ENCODE peak calls at places on chromosomes 5 and 9, in ten cellular contexts. G is GM04503; K is GM12878; A is activated naive CD4-positive, alpha-beta T cell treated with anti-CD3 and anti-CD28 coated beads, Interleukin-2, amount 10 ng/mL, durations not matched to agents 7 days and 5 days; N is left ventricle myocardium superior; Z is H54; O is NCI-H187 treated with DMSO at 0.1 percent for 48 hours; P is HT1080; L is stimulated activated CD8-positive, alpha-beta memory T cell treated with anti-CD3 and anti-CD28 coated beads, Interleukin-15, amount 100 ng/mL, for 24 hours; D is myocyte. B is an unnamed sample.

GRCh38 chr9:98168952-98169488 is 23.4 kb downstream of the CORO2A start:
- DNase-seq in Z (peak; percentile 76), D (no peak), G (no peak), L (no peak), P (peak; percentile 96), A (no peak), N (peak; percentile 60), K (peak; percentile 65), O (no peak), B (no peak)

GRCh38 chr5:143592648-143593047 is 189.2 kb upstream of the NR3C1 start:
- DNase-seq in K (no peak), N (peak; percentile 24), L (no peak), O (no peak), A (peak; percentile 25), G (no peak), Z (no peak), D (peak; percentile 40), P (peak; percentile 68), B (no peak)

GRCh38 chr5:111984044-111984443 is 227.1 kb upstream of the NREP start:
- DNase-seq in K (no peak), L (no peak), A (no peak), Z (no peak), G (no peak), D (peak; percentile 72), P (peak; percentile 84), O (no peak), N (no peak), B (no peak)

GRCh38 chr9:122382901-122383850 is 12.4 kb downstream of the PTGS1 start:
- DNase-seq in D (no peak), G (no peak), L (no peak), N (no peak), A (no peak), O (no peak), K (no peak), P (no peak), Z (no peak), B (no peak)

GRCh38 chr5:39057745-39058144 is 16.5 kb downstream of the RICTOR start:
- DNase-seq in Z (no peak), O (no peak), A (no peak), K (no peak), D (no peak), G (no peak), L (no peak), N (no peak), P (no peak), B (no peak)

GRCh38 chr9:4665357-4665756 is 923 bp downstream of the SPATA6L start:
- DNase-seq in N (no peak), K (no peak), Z (no peak), D (no peak), G (no peak), A (no peak), P (no peak), O (no peak), L (no peak), B (no peak)

GRCh38 chr5:148353634-148354033 is 18.3 kb downstream of the SPINK9 start:
- DNase-seq in P (no peak), D (no peak), L (no peak), N (no peak), O (no peak), K (no peak), Z (no peak), G (no peak), A (no peak), B (no peak)

GRCh38 chr5:179268966-179269693 is 76.1 kb downstream of the ADAMTS2 start:
- DNase-seq in A (no peak), O (no peak), G (no peak), K (no peak), D (no peak), N (no peak), L (no peak), P (no peak), Z (no peak), B (peak; percentile 19)

GRCh38 chr5:65037845-65038815 is 269.4 kb downstream of the CWC27 start:
- DNase-seq in O (no peak), D (no peak), L (no peak), Z (no peak), K (no peak), G (no peak), N (no peak), P (no peak), A (peak; percentile 35), B (no peak)